ENCODE peak calls at places on chromosomes 12 and 14, in four cellular contexts. G, Q, K and N are unnamed samples.

GRCh38 chr14:80300351-80300750 is 89.0 kb upstream of the DIO2 start:
- DNase-seq in G (no peak), Q (no peak), K (no peak), N (no peak)

GRCh38 chr14:44530482-44530881 is 23.4 kb upstream of the FSCB start:
- DNase-seq in G (no peak), Q (no peak), K (no peak), N (no peak)

GRCh38 chr12:59164991-59165718 is 244.9 kb upstream of the LRIG3 start:
- DNase-seq in G (peak; percentile 60), Q (peak; percentile 76), K (peak; percentile 66), N (peak; percentile 41)

GRCh38 chr12:124742111-124742510 is 121.6 kb downstream of the SCARB1 start:
- DNase-seq in G (no peak), Q (no peak), K (no peak), N (peak; percentile 46)

GRCh38 chr14:32567543-32568384 is 238.7 kb downstream of the AKAP6 start:
- DNase-seq in G (no peak), Q (no peak), K (no peak), N (peak; percentile 40)

GRCh38 chr12:30457621-30458289 is 237.9 kb downstream of the IPO8 start:
- DNase-seq in G (peak; percentile 81), Q (peak; percentile 72), K (peak; percentile 36), N (peak; percentile 75)

GRCh38 chr12:25904442-25904841 is 54.0 kb upstream of the RASSF8 start:
- DNase-seq in G (no peak), Q (no peak), K (no peak), N (no peak)

GRCh38 chr14:104665663-104666522 is 23.5 kb upstream of the INF2 start:
- DNase-seq in G (no peak), Q (peak; percentile 54), K (peak; percentile 95), N (peak; percentile 53)

GRCh38 chr14:34098045-34098984 is 147.4 kb upstream of the EGLN3 start:
- DNase-seq in G (peak; percentile 40), Q (peak; percentile 54), K (peak; percentile 50), N (peak; percentile 43)

GRCh38 chr14:35993512-35993960 is 167.4 kb downstream of the BRMS1L start:
- DNase-seq in G (peak; percentile 19), Q (peak; percentile 14), K (no peak), N (no peak)

GRCh38 chr12:3770891-3771290 is 18.0 kb upstream of the CRACR2A start:
- DNase-seq in G (no peak), Q (no peak), K (no peak), N (peak; percentile 41)

GRCh38 chr14:42001436-42001835 is 394.8 kb downstream of the LRFN5 start:
- DNase-seq in G (no peak), Q (no peak), K (no peak), N (no peak)

GRCh38 chr12:50677858-50678257 is 86.0 kb upstream of the ATF1 start:
- DNase-seq in G (no peak), Q (no peak), K (no peak), N (no peak)

GRCh38 chr14:59200214-59200613 is 11.7 kb downstream of the DAAM1 start:
- DNase-seq in G (no peak), Q (no peak), K (no peak), N (no peak)

GRCh38 chr12:114732426-114733030 is 48.6 kb upstream of the TBX3 start:
- DNase-seq in G (no peak), Q (no peak), K (no peak), N (no peak)

GRCh38 chr14:23572524-23572828 is 4.9 kb upstream of the AP1G2 start:
- DNase-seq in G (no peak), Q (no peak), K (no peak), N (no peak)

GRCh38 chr14:89858084-89858483 is 96.4 kb downstream of the EFCAB11 start:
- DNase-seq in G (no peak), Q (no peak), K (no peak), N (no peak)

GRCh38 chr12:110001596-110001995 is 2.4 kb downstream of the ANKRD13A start:
- DNase-seq in G (no peak), Q (no peak), K (no peak), N (no peak)

GRCh38 chr12:108483213-108483920 is 31.7 kb upstream of the FICD start:
- DNase-seq in G (no peak), Q (no peak), K (no peak), N (no peak)

GRCh38 chr14:55500219-55500701 is 59.8 kb upstream of the TBPL2 start:
- DNase-seq in G (no peak), Q (peak; percentile 82), K (no peak), N (no peak)

GRCh38 chr12:120367924-120368788 is 808 bp downstream of the MSI1 start:
- DNase-seq in G (no peak), Q (peak; percentile 64), K (peak; percentile 44), N (no peak)

GRCh38 chr14:35403085-35403396 is 1.5 kb downstream of the NFKBIA start:
- DNase-seq in G (peak; percentile 30), Q (no peak), K (no peak), N (peak; percentile 31)

GRCh38 chr14:51844482-51844881 is 15.9 kb upstream of the GNG2 start:
- DNase-seq in G (no peak), Q (no peak), K (no peak), N (no peak)

GRCh38 chr14:101456246-101457159 is 104.8 kb upstream of the DIO3 start:
- DNase-seq in G (no peak), Q (peak; percentile 56), K (peak; percentile 80), N (no peak)
- TF ChIP-seq EZH2 in G (peak; percentile 67), Q (peak; percentile 88), K (peak; percentile 70), N (no peak)

DNA sequence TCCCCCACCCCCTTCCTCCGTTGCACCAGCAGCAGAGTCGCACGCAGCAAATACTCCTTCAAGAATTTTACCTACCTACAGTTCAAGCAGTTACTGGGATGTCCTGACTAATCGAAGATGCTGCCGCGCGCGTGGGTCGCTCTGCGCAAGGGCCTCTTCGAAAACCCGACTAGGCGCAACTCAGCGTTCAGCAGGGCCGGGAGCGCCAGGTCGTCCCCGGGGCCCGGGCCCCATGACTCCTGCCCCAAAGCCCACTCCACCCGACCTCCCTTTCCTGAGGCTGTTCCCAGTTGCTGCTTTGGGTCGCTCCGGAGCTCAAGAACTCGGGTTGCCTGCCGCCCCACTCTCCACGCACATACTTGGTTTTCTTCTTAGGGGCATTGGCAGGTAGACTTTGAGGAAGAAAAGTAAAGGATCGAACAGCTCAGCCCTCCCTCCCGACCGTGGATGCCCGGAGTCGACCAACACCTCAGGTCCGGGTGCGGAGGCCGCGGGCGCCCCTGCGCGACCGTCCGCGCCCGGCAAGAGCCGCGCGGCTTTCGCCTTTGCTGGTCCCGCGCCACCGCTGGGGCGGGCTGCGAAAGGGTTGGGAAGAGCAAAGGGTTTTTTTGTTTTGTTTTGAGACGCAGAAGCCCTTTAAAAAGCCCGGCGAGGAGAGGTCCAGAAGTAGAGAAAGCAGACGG is 1.9 kb downstream of the BMP4 start:
- DNase-seq in G (no peak), Q (no peak), K (peak; percentile 57), N (peak; percentile 58)
- TF ChIP-seq EZH2 in G (peak; percentile 98), Q (peak; percentile 69), K (peak; percentile 94), N (no peak)

GRCh38 chr12:80490329-80490728 is 46.3 kb downstream of the PTPRQ start:
- DNase-seq in G (no peak), Q (peak; percentile 82), K (peak; percentile 22), N (no peak)

GRCh38 chr12:80485222-80485987 is 41.4 kb downstream of the PTPRQ start:
- DNase-seq in G (no peak), Q (no peak), K (no peak), N (no peak)

GRCh38 chr12:80484778-80485177 is 40.7 kb downstream of the PTPRQ start:
- DNase-seq in G (no peak), Q (no peak), K (no peak), N (no peak)
- TF ChIP-seq EZH2 in G (no peak), Q (no peak), K (no peak), N (no peak)

GRCh38 chr12:65728913-65729793 is 95.1 kb upstream of the HMGA2 start:
- DNase-seq in G (peak; percentile 46), Q (peak; percentile 76), K (peak; percentile 75), N (peak; percentile 37)
- TF ChIP-seq EZH2 in G (no peak), Q (no peak), K (peak; percentile 71), N (peak; percentile 67)

DNA sequence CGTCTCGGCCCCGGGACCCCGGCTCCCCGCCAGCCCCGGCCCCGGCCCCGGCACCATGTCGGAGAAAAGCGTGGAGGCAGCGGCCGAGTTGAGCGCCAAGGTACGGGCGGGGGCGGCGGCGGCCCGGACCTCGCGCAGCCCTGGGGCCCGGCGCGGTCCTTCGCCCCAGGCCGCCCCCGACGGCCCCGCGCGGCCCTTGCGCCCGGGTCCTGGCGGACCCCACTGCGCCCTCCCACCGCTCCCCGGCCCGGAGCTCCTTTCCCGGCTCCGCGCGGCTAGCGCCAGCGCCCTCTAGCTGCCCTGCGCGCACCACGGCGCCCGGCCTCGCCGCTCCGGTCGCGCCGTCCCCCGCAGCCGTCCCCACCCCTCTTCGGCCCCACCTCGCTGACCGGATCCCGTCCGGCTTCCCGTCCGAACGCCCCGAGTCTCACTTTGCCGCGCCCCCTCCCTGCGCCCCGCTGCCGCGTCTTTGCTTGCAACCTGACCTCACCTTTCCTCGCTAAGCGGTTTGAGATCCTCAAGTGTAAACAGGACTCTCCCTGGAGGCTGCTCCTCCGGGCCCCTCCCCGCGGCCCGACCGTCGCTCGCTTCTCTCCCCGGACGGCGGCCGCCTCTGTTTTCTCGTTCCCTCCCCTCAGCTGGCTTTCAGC is 613 bp downstream of the PTMS start:
- DNase-seq in G (peak; percentile 71), Q (peak; percentile 93), K (peak; percentile 89), N (peak; percentile 76)
- TF ChIP-seq EZH2 in G (no peak), Q (no peak), K (no peak), N (no peak)

GRCh38 chr12:49296034-49296835 is 1.3 kb downstream of the PRPH start:
- DNase-seq in G (no peak), Q (peak; percentile 78), K (peak; percentile 78), N (no peak)

GRCh38 chr12:49298160-49298559 is 3.2 kb downstream of the PRPH start:
- DNase-seq in G (no peak), Q (no peak), K (no peak), N (no peak)

GRCh38 chr12:49295087-49296001 is at the start of gene PRPH:
- DNase-seq in G (no peak), Q (peak; percentile 45), K (peak; percentile 65), N (no peak)

GRCh38 chr12:49297695-49298060 is 2.7 kb downstream of the PRPH start:
- DNase-seq in G (no peak), Q (no peak), K (no peak), N (no peak)

GRCh38 chr12:49296836-49297694 is 2.1 kb downstream of the PRPH start:
- DNase-seq in G (no peak), Q (peak; percentile 84), K (peak; percentile 80), N (no peak)
- TF ChIP-seq EZH2 in G (no peak), Q (peak; percentile 74), K (peak; percentile 97), N (peak; percentile 93)

DNA sequence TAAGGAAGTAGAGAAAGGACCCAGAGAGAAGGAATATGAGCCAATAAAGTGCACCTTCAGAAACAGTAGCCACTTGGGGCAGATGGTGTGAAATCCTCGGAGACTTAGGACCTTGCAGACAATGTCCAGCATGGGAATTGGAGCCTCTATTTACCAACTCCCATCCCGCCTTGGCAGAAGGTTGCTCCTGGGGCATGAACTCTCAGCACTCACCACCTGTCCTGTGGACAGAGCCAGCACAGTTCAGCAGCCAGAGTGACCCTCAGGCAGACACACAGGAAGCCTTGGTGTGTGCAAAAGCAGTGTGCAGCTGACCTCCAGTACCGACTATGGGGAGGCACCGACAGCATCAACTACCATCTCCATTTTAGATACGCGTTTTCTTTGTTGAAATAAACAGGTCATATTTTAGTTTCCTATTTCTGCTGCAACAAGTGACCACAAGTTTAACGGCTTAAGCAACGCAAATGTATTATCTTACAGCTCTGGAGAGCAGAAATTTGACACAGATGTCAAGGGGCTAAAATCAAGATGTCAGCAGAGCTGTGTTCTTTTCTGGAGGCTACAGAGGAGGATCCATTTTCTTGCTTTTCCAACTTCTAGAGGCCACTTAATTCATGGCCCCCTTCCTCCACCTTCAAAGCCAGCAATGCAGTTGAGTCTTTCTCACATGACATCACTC is 428.1 kb downstream of the MED13L start:
- DNase-seq in G (no peak), Q (no peak), K (no peak), N (no peak)
- TF ChIP-seq EZH2 in G (no peak), Q (no peak), K (no peak), N (no peak)